ENCODE peak calls at places on chromosomes 12 and 14, in seven cellular contexts. One of them, this sample, is unnamed.

GRCh38 chr14:70415788-70416187 is 1.1 kb downstream of the SYNJ2BP start:
- DNase-seq in upper lobe of right lung: no peak
- DNase-seq in lung: no peak
- DNase-seq in GM23338: no peak
- DNase-seq in mucosa of descending colon: no peak
- DNase-seq in choroid plexus epithelial cell: no peak
- DNase-seq in K562: no peak
- DNase-seq in this sample: no peak

GRCh38 chr12:96136720-96137378 is 57.3 kb upstream of the ELK3 start:
- DNase-seq in upper lobe of right lung: no peak
- DNase-seq in lung: no peak
- DNase-seq in GM23338: no peak
- DNase-seq in mucosa of descending colon: no peak
- DNase-seq in choroid plexus epithelial cell: no peak
- DNase-seq in K562: no peak
- DNase-seq in this sample: peak

GRCh38 chr12:95611676-95612309 is 60.5 kb upstream of the USP44 start:
- DNase-seq in upper lobe of right lung: no peak
- DNase-seq in lung: no peak
- DNase-seq in GM23338: peak
- DNase-seq in mucosa of descending colon: no peak
- DNase-seq in choroid plexus epithelial cell: no peak
- DNase-seq in K562: no peak
- DNase-seq in this sample: peak

GRCh38 chr12:26273811-26274210 is 78.4 kb downstream of the SSPN start:
- DNase-seq in upper lobe of right lung: no peak
- DNase-seq in lung: no peak
- DNase-seq in GM23338: no peak
- DNase-seq in mucosa of descending colon: no peak
- DNase-seq in choroid plexus epithelial cell: no peak
- DNase-seq in K562: peak
- DNase-seq in this sample: no peak

GRCh38 chr14:94867931-94868597 is 98.2 kb upstream of the GSC start:
- DNase-seq in upper lobe of right lung: no peak
- DNase-seq in lung: no peak
- DNase-seq in GM23338: peak
- DNase-seq in mucosa of descending colon: no peak
- DNase-seq in choroid plexus epithelial cell: no peak
- DNase-seq in K562: no peak
- DNase-seq in this sample: no peak

GRCh38 chr12:89980236-89980635 is 271.6 kb upstream of the ATP2B1 start:
- DNase-seq in upper lobe of right lung: no peak
- DNase-seq in lung: no peak
- DNase-seq in GM23338: no peak
- DNase-seq in mucosa of descending colon: peak
- DNase-seq in choroid plexus epithelial cell: peak
- DNase-seq in K562: no peak
- DNase-seq in this sample: peak

GRCh38 chr14:34944744-34945143 is 38.0 kb upstream of the SRP54 start:
- DNase-seq in upper lobe of right lung: no peak
- DNase-seq in lung: no peak
- DNase-seq in GM23338: no peak
- DNase-seq in mucosa of descending colon: no peak
- DNase-seq in choroid plexus epithelial cell: no peak
- DNase-seq in K562: no peak
- DNase-seq in this sample: no peak

GRCh38 chr14:53526190-53526589 is 373.1 kb upstream of the DDHD1 start:
- DNase-seq in upper lobe of right lung: no peak
- DNase-seq in lung: no peak
- DNase-seq in GM23338: no peak
- DNase-seq in mucosa of descending colon: no peak
- DNase-seq in choroid plexus epithelial cell: no peak
- DNase-seq in K562: no peak
- DNase-seq in this sample: no peak

GRCh38 chr12:111798182-111798581 is 31.4 kb downstream of the ALDH2 start:
- DNase-seq in upper lobe of right lung: no peak
- DNase-seq in lung: no peak
- DNase-seq in GM23338: no peak
- DNase-seq in mucosa of descending colon: no peak
- DNase-seq in choroid plexus epithelial cell: no peak
- DNase-seq in K562: no peak
- DNase-seq in this sample: no peak

GRCh38 chr12:123471374-123472068 is 13.6 kb downstream of the SNRNP35 start:
- DNase-seq in upper lobe of right lung: no peak
- DNase-seq in lung: no peak
- DNase-seq in GM23338: no peak
- DNase-seq in mucosa of descending colon: no peak
- DNase-seq in choroid plexus epithelial cell: peak
- DNase-seq in K562: no peak
- DNase-seq in this sample: peak

GRCh38 chr12:130214686-130215370 is 52.6 kb downstream of the FZD10 start:
- DNase-seq in upper lobe of right lung: no peak
- DNase-seq in lung: no peak
- DNase-seq in GM23338: peak
- DNase-seq in mucosa of descending colon: no peak
- DNase-seq in choroid plexus epithelial cell: no peak
- DNase-seq in K562: no peak
- DNase-seq in this sample: peak

GRCh38 chr14:91415794-91416743 is 1.6 kb downstream of the CCDC88C start:
- DNase-seq in upper lobe of right lung: no peak
- DNase-seq in lung: no peak
- DNase-seq in GM23338: peak
- DNase-seq in mucosa of descending colon: peak
- DNase-seq in choroid plexus epithelial cell: no peak
- DNase-seq in K562: no peak
- DNase-seq in this sample: peak

GRCh38 chr12:123939716-123940626 is 32.7 kb downstream of the CCDC92 start:
- DNase-seq in upper lobe of right lung: no peak
- DNase-seq in lung: no peak
- DNase-seq in GM23338: no peak
- DNase-seq in mucosa of descending colon: no peak
- DNase-seq in choroid plexus epithelial cell: no peak
- DNase-seq in K562: no peak
- DNase-seq in this sample: no peak

GRCh38 chr12:76220980-76221379 is 127.2 kb downstream of the BBS10 start:
- DNase-seq in upper lobe of right lung: no peak
- DNase-seq in lung: no peak
- DNase-seq in GM23338: peak
- DNase-seq in mucosa of descending colon: no peak
- DNase-seq in choroid plexus epithelial cell: no peak
- DNase-seq in K562: no peak
- DNase-seq in this sample: peak

GRCh38 chr14:102581193-102581592 is 11.3 kb upstream of the RCOR1 start:
- DNase-seq in upper lobe of right lung: no peak
- DNase-seq in lung: no peak
- DNase-seq in GM23338: no peak
- DNase-seq in mucosa of descending colon: no peak
- DNase-seq in choroid plexus epithelial cell: no peak
- DNase-seq in K562: no peak
- DNase-seq in this sample: no peak

GRCh38 chr14:102579696-102580551 is 12.5 kb upstream of the RCOR1 start:
- DNase-seq in upper lobe of right lung: peak
- DNase-seq in lung: no peak
- DNase-seq in GM23338: no peak
- DNase-seq in mucosa of descending colon: no peak
- DNase-seq in choroid plexus epithelial cell: peak
- DNase-seq in K562: no peak
- DNase-seq in this sample: peak

GRCh38 chr14:102583726-102584125 is 8.7 kb upstream of the RCOR1 start:
- DNase-seq in upper lobe of right lung: no peak
- DNase-seq in lung: no peak
- DNase-seq in GM23338: peak
- DNase-seq in mucosa of descending colon: no peak
- DNase-seq in choroid plexus epithelial cell: no peak
- DNase-seq in K562: no peak
- DNase-seq in this sample: no peak

GRCh38 chr14:102578821-102579220 is 13.6 kb upstream of the RCOR1 start:
- DNase-seq in upper lobe of right lung: no peak
- DNase-seq in lung: no peak
- DNase-seq in GM23338: no peak
- DNase-seq in mucosa of descending colon: no peak
- DNase-seq in choroid plexus epithelial cell: no peak
- DNase-seq in K562: no peak
- DNase-seq in this sample: no peak

DNA sequence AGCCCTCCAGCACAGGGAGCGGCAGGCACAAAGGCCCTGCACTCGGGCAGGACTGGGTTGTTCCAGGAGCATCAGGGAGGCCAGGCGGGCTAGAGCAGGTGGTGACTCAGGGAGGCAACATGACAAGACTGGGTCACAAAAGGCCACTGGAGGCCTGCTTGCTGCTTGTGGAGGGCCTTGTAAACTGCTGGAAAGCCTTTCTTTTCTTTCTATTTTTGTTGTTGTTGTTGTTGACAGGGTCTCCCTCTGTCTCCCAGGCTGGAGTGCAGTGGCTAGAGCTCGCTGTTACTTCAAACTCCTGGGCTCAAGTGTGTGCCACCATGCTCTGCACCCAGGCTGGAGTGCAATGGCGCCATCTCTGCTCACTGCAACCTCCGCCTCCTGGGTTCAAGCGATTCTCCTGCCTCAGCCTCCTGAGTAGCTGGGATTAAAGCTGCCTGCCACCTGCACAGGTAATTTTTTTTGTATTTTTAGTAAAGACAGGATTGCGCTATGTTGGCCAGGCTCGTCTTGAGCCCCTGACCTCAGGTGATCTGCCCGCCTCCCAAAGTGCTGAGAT is 11.8 kb upstream of the RCOR1 start:
- DNase-seq in upper lobe of right lung: no peak
- DNase-seq in lung: no peak
- DNase-seq in GM23338: no peak
- DNase-seq in mucosa of descending colon: no peak
- DNase-seq in choroid plexus epithelial cell: no peak
- DNase-seq in K562: no peak
- DNase-seq in this sample: peak
- TF ChIP-seq CTCF in upper lobe of right lung: no peak
- TF ChIP-seq CTCF in lung: no peak
- TF ChIP-seq CTCF in GM23338: peak
- TF ChIP-seq CTCF in mucosa of descending colon: no peak
- TF ChIP-seq CTCF in choroid plexus epithelial cell: no peak
- TF ChIP-seq CTCF in K562: no peak
- TF ChIP-seq CTCF in this sample: no peak

GRCh38 chr12:114408415-114408814 is 2.5 kb upstream of the TBX5 start:
- DNase-seq in upper lobe of right lung: no peak
- DNase-seq in lung: no peak
- DNase-seq in GM23338: no peak
- DNase-seq in mucosa of descending colon: no peak
- DNase-seq in choroid plexus epithelial cell: no peak
- DNase-seq in K562: no peak
- DNase-seq in this sample: no peak

GRCh38 chr12:114407034-114407420 is 1.1 kb upstream of the TBX5 start:
- DNase-seq in upper lobe of right lung: no peak
- DNase-seq in lung: no peak
- DNase-seq in GM23338: no peak
- DNase-seq in mucosa of descending colon: no peak
- DNase-seq in choroid plexus epithelial cell: no peak
- DNase-seq in K562: no peak
- DNase-seq in this sample: no peak

GRCh38 chr12:114407566-114408411 is 1.8 kb upstream of the TBX5 start:
- DNase-seq in upper lobe of right lung: no peak
- DNase-seq in lung: no peak
- DNase-seq in GM23338: peak
- DNase-seq in mucosa of descending colon: no peak
- DNase-seq in choroid plexus epithelial cell: no peak
- DNase-seq in K562: no peak
- DNase-seq in this sample: no peak

GRCh38 chr12:114409796-114410520 is 4.0 kb upstream of the TBX5 start:
- DNase-seq in upper lobe of right lung: no peak
- DNase-seq in lung: no peak
- DNase-seq in GM23338: no peak
- DNase-seq in mucosa of descending colon: no peak
- DNase-seq in choroid plexus epithelial cell: no peak
- DNase-seq in K562: no peak
- DNase-seq in this sample: no peak

GRCh38 chr12:114408881-114409795 is 3.2 kb upstream of the TBX5 start:
- DNase-seq in upper lobe of right lung: no peak
- DNase-seq in lung: no peak
- DNase-seq in GM23338: peak
- DNase-seq in mucosa of descending colon: no peak
- DNase-seq in choroid plexus epithelial cell: no peak
- DNase-seq in K562: no peak
- DNase-seq in this sample: no peak
- H3K4me3 ChIP-seq in upper lobe of right lung: peak
- H3K4me3 ChIP-seq in lung: peak
- H3K4me3 ChIP-seq in GM23338: peak
- H3K4me3 ChIP-seq in mucosa of descending colon: no peak
- H3K4me3 ChIP-seq in choroid plexus epithelial cell: peak
- H3K4me3 ChIP-seq in K562: no peak
- H3K4me3 ChIP-seq in this sample: peak

GRCh38 chr12:19616781-19617180 is 177.5 kb downstream of the AEBP2 start:
- DNase-seq in upper lobe of right lung: no peak
- DNase-seq in lung: no peak
- DNase-seq in GM23338: no peak
- DNase-seq in mucosa of descending colon: no peak
- DNase-seq in choroid plexus epithelial cell: no peak
- DNase-seq in K562: no peak
- DNase-seq in this sample: no peak

GRCh38 chr12:19614601-19615442 is 175.5 kb downstream of the AEBP2 start:
- DNase-seq in upper lobe of right lung: no peak
- DNase-seq in lung: no peak
- DNase-seq in GM23338: no peak
- DNase-seq in mucosa of descending colon: no peak
- DNase-seq in choroid plexus epithelial cell: no peak
- DNase-seq in K562: no peak
- DNase-seq in this sample: peak

GRCh38 chr12:19624401-19624930 is 185.2 kb downstream of the AEBP2 start:
- DNase-seq in upper lobe of right lung: no peak
- DNase-seq in lung: no peak
- DNase-seq in GM23338: no peak
- DNase-seq in mucosa of descending colon: no peak
- DNase-seq in choroid plexus epithelial cell: peak
- DNase-seq in K562: no peak
- DNase-seq in this sample: no peak

GRCh38 chr12:19624000-19624399 is 184.7 kb downstream of the AEBP2 start:
- DNase-seq in upper lobe of right lung: no peak
- DNase-seq in lung: no peak
- DNase-seq in GM23338: no peak
- DNase-seq in mucosa of descending colon: no peak
- DNase-seq in choroid plexus epithelial cell: no peak
- DNase-seq in K562: no peak
- DNase-seq in this sample: no peak

GRCh38 chr12:19620222-19620621 is 180.9 kb downstream of the AEBP2 start:
- DNase-seq in upper lobe of right lung: no peak
- DNase-seq in lung: no peak
- DNase-seq in GM23338: no peak
- DNase-seq in mucosa of descending colon: peak
- DNase-seq in choroid plexus epithelial cell: peak
- DNase-seq in K562: no peak
- DNase-seq in this sample: peak
- TF ChIP-seq CTCF in upper lobe of right lung: no peak
- TF ChIP-seq CTCF in lung: no peak
- TF ChIP-seq CTCF in GM23338: no peak
- TF ChIP-seq CTCF in mucosa of descending colon: no peak
- TF ChIP-seq CTCF in choroid plexus epithelial cell: no peak
- TF ChIP-seq CTCF in K562: no peak
- TF ChIP-seq CTCF in this sample: no peak

DNA sequence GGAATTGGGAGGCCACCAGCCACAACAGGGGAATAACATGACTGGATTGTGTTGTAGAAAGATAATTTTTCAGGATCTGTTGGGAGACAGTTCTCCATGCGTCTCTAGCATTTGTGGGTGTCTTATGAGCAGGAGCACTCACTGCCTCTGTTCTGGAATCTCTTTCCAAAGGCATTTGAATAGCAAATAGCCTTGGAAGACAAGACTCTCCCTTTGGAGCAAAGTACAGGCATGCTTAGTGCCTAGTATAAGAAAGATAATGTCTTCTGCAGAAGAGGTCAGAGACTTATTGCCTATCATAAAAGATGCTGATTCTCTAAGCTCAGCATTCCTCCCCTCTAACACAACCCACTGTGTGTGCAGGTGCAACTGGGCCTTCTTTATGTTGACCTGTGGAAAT is 58.3 kb downstream of the VCPKMT start:
- DNase-seq in upper lobe of right lung: no peak
- DNase-seq in lung: no peak
- DNase-seq in GM23338: no peak
- DNase-seq in mucosa of descending colon: peak
- DNase-seq in choroid plexus epithelial cell: no peak
- DNase-seq in K562: no peak
- DNase-seq in this sample: no peak
- H3K4me3 ChIP-seq in upper lobe of right lung: no peak
- H3K4me3 ChIP-seq in lung: no peak
- H3K4me3 ChIP-seq in GM23338: no peak
- H3K4me3 ChIP-seq in mucosa of descending colon: no peak
- H3K4me3 ChIP-seq in choroid plexus epithelial cell: no peak
- H3K4me3 ChIP-seq in K562: no peak
- H3K4me3 ChIP-seq in this sample: no peak

This sample was measured in epithelial cell of esophagus.